ENCODE peak calls at places on chromosomes 6 and 20, in five cellular contexts. U is central memory CD4-positive, alpha-beta T cell; X is esophagus squamous epithelium; F is T follicular helper cell; V is caudate nucleus. M is an unnamed sample.

GRCh38 chr20:35878113-35878620 is 76.1 kb downstream of the SCAND1 start:
- DNase-seq in U (no peak), F (no peak), V (no peak), X (no peak), M (no peak)

GRCh38 chr6:162528538-162528937 is 199.0 kb downstream of the PRKN start:
- DNase-seq in U (no peak), X (no peak), V (no peak), F (no peak), M (no peak)

GRCh38 chr6:44257007-44257752 is at the start of gene SLC35B2:
- DNase-seq in U (peak; percentile 65), X (no peak), F (peak; percentile 48), V (peak; percentile 88), M (peak; percentile 53)

GRCh38 chr6:141077355-141078333 is 1055.1 kb upstream of the GJE1 start:
- DNase-seq in U (no peak), F (no peak), X (no peak), V (no peak), M (no peak)

GRCh38 chr6:16855460-16855859 is 94.2 kb upstream of the ATXN1 start:
- DNase-seq in U (no peak), F (no peak), V (no peak), X (no peak), M (no peak)

GRCh38 chr6:12017263-12017662 is 5.2 kb downstream of the HIVEP1 start:
- DNase-seq in F (no peak), V (no peak), U (no peak), X (no peak), M (peak; percentile 48)

GRCh38 chr6:170049641-170050491 is 241.0 kb downstream of the DLL1 start:
- DNase-seq in V (no peak), U (no peak), F (no peak), X (no peak), M (no peak)

GRCh38 chr6:158043586-158044524 is 62.2 kb downstream of the SYNJ2 start:
- DNase-seq in F (no peak), X (no peak), U (no peak), V (no peak), M (no peak)

GRCh38 chr6:12782136-12782535 is 65.6 kb downstream of the PHACTR1 start:
- DNase-seq in U (no peak), X (no peak), F (no peak), V (no peak), M (no peak)

GRCh38 chr6:125507987-125508655 is 206.4 kb upstream of the HDDC2 start:
- DNase-seq in U (no peak), V (no peak), F (no peak), X (no peak), M (no peak)

GRCh38 chr6:165884813-165885765 is 222.0 kb upstream of the PDE10A start:
- DNase-seq in F (peak; percentile 37), X (no peak), V (peak; percentile 54), U (peak; percentile 24), M (peak; percentile 44)

GRCh38 chr20:33019465-33020277 is 11.8 kb upstream of the BPIFB6 start:
- DNase-seq in U (no peak), X (no peak), F (no peak), V (no peak), M (no peak)

GRCh38 chr6:127897437-127897836 is 3.4 kb downstream of the THEMIS start:
- DNase-seq in U (no peak), F (no peak), V (no peak), X (no peak), M (no peak)

GRCh38 chr6:28956331-28956730 is 32.5 kb upstream of the TRIM27 start:
- DNase-seq in U (no peak), X (no peak), F (no peak), V (no peak), M (no peak)

GRCh38 chr6:150006961-150007464 is 18.3 kb downstream of the RAET1L start:
- DNase-seq in U (peak; percentile 30), V (no peak), X (no peak), F (no peak), M (no peak)

GRCh38 chr6:16684896-16685554 is 76.2 kb downstream of the ATXN1 start:
- DNase-seq in X (no peak), U (peak; percentile 43), F (peak; percentile 40), V (no peak), M (no peak)

GRCh38 chr6:104281370-104281769 is 578.3 kb downstream of the HACE1 start:
- DNase-seq in U (no peak), F (no peak), X (no peak), V (no peak), M (no peak)

GRCh38 chr6:43217351-43217750 is 11.9 kb downstream of the DNPH1 start:
- DNase-seq in F (no peak), U (no peak), X (no peak), V (no peak), M (no peak)

M was measured in naive thymus-derived CD4-positive, alpha-beta T cell.